ENCODE peak calls at places on chromosomes 4 and X, in six cellular contexts. One of them, this sample, is unnamed.

GRCh38 chr4:165872443-165873297 is at the start of gene TLL1:
- DNase-seq in Jurkat, Clone E6-1: no peak
- DNase-seq in activated CD8-positive, alpha-beta memory T cell treated with anti-CD3 and anti-CD28 coated beads for 4 hours: no peak
- DNase-seq in EL: peak
- DNase-seq in NCI-H69: peak
- DNase-seq in cerebellar cortex: peak
- DNase-seq in this sample: no peak

GRCh38 chr4:24070117-24070516 is 180.3 kb upstream of the PPARGC1A start:
- DNase-seq in Jurkat, Clone E6-1: no peak
- DNase-seq in activated CD8-positive, alpha-beta memory T cell treated with anti-CD3 and anti-CD28 coated beads for 4 hours: no peak
- DNase-seq in EL: peak
- DNase-seq in NCI-H69: no peak
- DNase-seq in cerebellar cortex: no peak
- DNase-seq in this sample: peak

GRCh38 chr4:92305148-92305877 is 1.5 kb downstream of the GRID2 start:
- DNase-seq in Jurkat, Clone E6-1: no peak
- DNase-seq in activated CD8-positive, alpha-beta memory T cell treated with anti-CD3 and anti-CD28 coated beads for 4 hours: no peak
- DNase-seq in EL: peak
- DNase-seq in NCI-H69: peak
- DNase-seq in cerebellar cortex: peak
- DNase-seq in this sample: peak

GRCh38 chr4:37835806-37836205 is 9.3 kb downstream of the PGM2 start:
- DNase-seq in Jurkat, Clone E6-1: no peak
- DNase-seq in activated CD8-positive, alpha-beta memory T cell treated with anti-CD3 and anti-CD28 coated beads for 4 hours: no peak
- DNase-seq in EL: no peak
- DNase-seq in NCI-H69: no peak
- DNase-seq in cerebellar cortex: no peak
- DNase-seq in this sample: no peak

GRCh38 chr4:84957509-84958420 is 8.7 kb downstream of the WDFY3 start:
- DNase-seq in Jurkat, Clone E6-1: no peak
- DNase-seq in activated CD8-positive, alpha-beta memory T cell treated with anti-CD3 and anti-CD28 coated beads for 4 hours: no peak
- DNase-seq in EL: peak
- DNase-seq in NCI-H69: no peak
- DNase-seq in cerebellar cortex: no peak
- DNase-seq in this sample: peak

GRCh38 chrX:107686792-107687191 is 58.5 kb downstream of the PRPS1 start:
- DNase-seq in Jurkat, Clone E6-1: no peak
- DNase-seq in activated CD8-positive, alpha-beta memory T cell treated with anti-CD3 and anti-CD28 coated beads for 4 hours: no peak
- DNase-seq in EL: peak
- DNase-seq in NCI-H69: no peak
- DNase-seq in cerebellar cortex: no peak
- DNase-seq in this sample: no peak

GRCh38 chrX:105910563-105911105 is 88.3 kb downstream of the NRK start:
- DNase-seq in Jurkat, Clone E6-1: no peak
- DNase-seq in activated CD8-positive, alpha-beta memory T cell treated with anti-CD3 and anti-CD28 coated beads for 4 hours: no peak
- DNase-seq in EL: no peak
- DNase-seq in NCI-H69: no peak
- DNase-seq in cerebellar cortex: no peak
- DNase-seq in this sample: no peak

GRCh38 chr4:76898949-76899640 is 1.2 kb upstream of the SOWAHB start:
- DNase-seq in Jurkat, Clone E6-1: no peak
- DNase-seq in activated CD8-positive, alpha-beta memory T cell treated with anti-CD3 and anti-CD28 coated beads for 4 hours: no peak
- DNase-seq in EL: no peak
- DNase-seq in NCI-H69: no peak
- DNase-seq in cerebellar cortex: no peak
- DNase-seq in this sample: no peak